ENCODE peak calls at places on chromosomes 3 and 15, in nine cellular contexts. T, Q, W, J, P, E, G, F and X are unnamed samples.

GRCh38 chr3:69137006-69137405 is 14.6 kb upstream of the LMOD3 start:
- DNase-seq in T (no peak), Q (no peak), W (no peak), J (no peak), P (no peak), E (no peak), G (no peak), F (no peak), X (no peak)

GRCh38 chr3:153889905-153890334 is 231.3 kb upstream of the ARHGEF26 start:
- DNase-seq in T (no peak), Q (no peak), W (no peak), J (no peak), P (no peak), E (no peak), G (no peak), F (no peak), X (no peak)

GRCh38 chr3:10340476-10340875 is 19.6 kb upstream of the SEC13 start:
- DNase-seq in T (no peak), Q (no peak), W (no peak), J (no peak), P (no peak), E (no peak), G (no peak), F (no peak), X (no peak)

GRCh38 chr15:33116218-33116617 is 78.3 kb downstream of the FMN1 start:
- DNase-seq in T (no peak), Q (no peak), W (no peak), J (no peak), P (no peak), E (no peak), G (no peak), F (no peak), X (no peak)

GRCh38 chr3:148833223-148833622 is 5.6 kb downstream of the CPB1 start:
- DNase-seq in T (no peak), Q (no peak), W (no peak), J (no peak), P (no peak), E (no peak), G (no peak), F (no peak), X (no peak)

GRCh38 chr15:83092309-83092976 is 15.0 kb upstream of the TM6SF1 start:
- DNase-seq in T (no peak), Q (no peak), W (no peak), J (no peak), P (no peak), E (no peak), G (no peak), F (no peak), X (no peak)

GRCh38 chr3:125042725-125043406 is 12.9 kb downstream of the HEG1 start:
- DNase-seq in T (no peak), Q (peak), W (no peak), J (no peak), P (peak), E (no peak), G (no peak), F (no peak), X (no peak)

GRCh38 chr3:123068227-123069020 is 1.6 kb downstream of the PDIA5 start:
- DNase-seq in T (no peak), Q (peak), W (no peak), J (no peak), P (no peak), E (no peak), G (no peak), F (no peak), X (no peak)

GRCh38 chr15:99164119-99164518 is 59.2 kb downstream of the SYNM start:
- DNase-seq in T (no peak), Q (peak), W (no peak), J (no peak), P (no peak), E (no peak), G (no peak), F (no peak), X (no peak)

GRCh38 chr3:69182588-69183299 is 60.3 kb upstream of the LMOD3 start:
- DNase-seq in T (peak), Q (no peak), W (no peak), J (no peak), P (peak), E (no peak), G (no peak), F (no peak), X (no peak)

GRCh38 chr3:171817074-171817748 is 6.9 kb upstream of the PLD1 start:
- DNase-seq in T (no peak), Q (no peak), W (peak), J (no peak), P (no peak), E (no peak), G (no peak), F (no peak), X (no peak)

GRCh38 chr3:183815565-183815943 is 9.8 kb downstream of the MAP6D1 start:
- DNase-seq in T (no peak), Q (no peak), W (no peak), J (no peak), P (no peak), E (no peak), G (no peak), F (peak), X (no peak)

GRCh38 chr3:140777631-140778030 is 99.8 kb downstream of the TRIM42 start:
- DNase-seq in T (no peak), Q (no peak), W (no peak), J (no peak), P (no peak), E (no peak), G (no peak), F (no peak), X (no peak)

GRCh38 chr3:49007068-49007770 is at the start of gene WDR6:
- DNase-seq in T (peak), Q (peak), W (peak), J (peak), P (peak), E (peak), G (peak), F (peak), X (peak)

GRCh38 chr3:30625541-30626438 is 19.4 kb downstream of the TGFBR2 start:
- DNase-seq in T (no peak), Q (no peak), W (no peak), J (no peak), P (peak), E (no peak), G (no peak), F (no peak), X (no peak)

GRCh38 chr3:84547971-84548970 is 410.5 kb upstream of the CADM2 start:
- DNase-seq in T (no peak), Q (peak), W (no peak), J (no peak), P (peak), E (peak), G (no peak), F (no peak), X (peak)

GRCh38 chr3:97713634-97714033 is 50.9 kb upstream of the ARL6 start:
- DNase-seq in T (no peak), Q (no peak), W (no peak), J (no peak), P (no peak), E (no peak), G (no peak), F (no peak), X (no peak)

GRCh38 chr15:52496776-52497470 is 31.8 kb downstream of the MYO5A start:
- DNase-seq in T (no peak), Q (no peak), W (peak), J (peak), P (peak), E (no peak), G (peak), F (peak), X (no peak)

GRCh38 chr3:16326724-16327349 is 61.8 kb downstream of the OXNAD1 start:
- DNase-seq in T (no peak), Q (peak), W (no peak), J (no peak), P (no peak), E (no peak), G (no peak), F (no peak), X (no peak)

GRCh38 chr15:100669260-100669659 is 66.9 kb downstream of the ASB7 start:
- DNase-seq in T (no peak), Q (no peak), W (no peak), J (no peak), P (no peak), E (no peak), G (no peak), F (no peak), X (no peak)